ENCODE peak calls at places on chromosomes 7 and 10, in four cellular contexts. C, R, W and J are unnamed samples.

GRCh38 chr7:151946932-151947331 is 9.3 kb upstream of the GALNTL5 start:
- DNase-seq in C (no peak), R (no peak), W (no peak), J (no peak)

GRCh38 chr10:84845628-84846261 is 517.4 kb downstream of the CCSER2 start:
- DNase-seq in C (no peak), R (no peak), W (no peak), J (peak; percentile 54)

GRCh38 chr7:139699640-139700504 is 77.9 kb downstream of the HIPK2 start:
- DNase-seq in C (no peak), R (no peak), W (no peak), J (no peak)

GRCh38 chr10:46234431-46235060 is 52.3 kb upstream of the ANTXRL start:
- DNase-seq in C (no peak), R (no peak), W (no peak), J (no peak)

GRCh38 chr7:43461349-43462024 is 121.4 kb upstream of the STK17A start:
- DNase-seq in C (no peak), R (no peak), W (no peak), J (no peak)

GRCh38 chr10:3999642-4000041 is 214.6 kb upstream of the KLF6 start:
- DNase-seq in C (no peak), R (no peak), W (no peak), J (no peak)

GRCh38 chr7:78852951-78853350 is 600.5 kb downstream of the MAGI2 start:
- DNase-seq in C (peak; percentile 3), R (no peak), W (no peak), J (no peak)

GRCh38 chr7:81627565-81628287 is 142.1 kb downstream of the HGF start:
- DNase-seq in C (no peak), R (peak; percentile 31), W (no peak), J (no peak)

GRCh38 chr10:86653379-86653778 is 968 bp upstream of the OPN4 start:
- DNase-seq in C (no peak), R (no peak), W (no peak), J (peak; percentile 17)

GRCh38 chr10:71748671-71749191 is 24.6 kb downstream of the VSIR start:
- DNase-seq in C (no peak), R (no peak), W (no peak), J (no peak)

GRCh38 chr7:35519971-35520809 is 174.7 kb downstream of the HERPUD2 start:
- DNase-seq in C (peak; percentile 88), R (no peak), W (peak; percentile 60), J (peak; percentile 83)

GRCh38 chr7:110119883-110120581 is 970.9 kb upstream of the LRRN3 start:
- DNase-seq in C (peak; percentile 5), R (no peak), W (no peak), J (no peak)

GRCh38 chr10:3081383-3081981 is 14.1 kb downstream of the PFKP start:
- DNase-seq in C (no peak), R (no peak), W (no peak), J (no peak)

GRCh38 chr10:118910702-118911101 is 118.8 kb upstream of the NANOS1 start:
- DNase-seq in C (no peak), R (no peak), W (no peak), J (no peak)

GRCh38 chr7:2904202-2904601 is 60.1 kb upstream of the GNA12 start:
- DNase-seq in C (no peak), R (no peak), W (no peak), J (no peak)

GRCh38 chr7:151131622-151132293 is 35.7 kb downstream of the GBX1 start:
- DNase-seq in C (no peak), R (no peak), W (no peak), J (no peak)

GRCh38 chr10:132263866-132264265 is 43.9 kb downstream of the STK32C start:
- DNase-seq in C (no peak), R (no peak), W (no peak), J (no peak)

GRCh38 chr10:1243486-1244182 is 187.4 kb downstream of the WDR37 start:
- DNase-seq in C (no peak), R (no peak), W (no peak), J (no peak)